ENCODE peak calls at places on chromosomes 1 and 21, in eight cellular contexts. One of them, this sample, is unnamed.

GRCh38 chr1:31760901-31761470 is 3.2 kb downstream of the ADGRB2 start:
- DNase-seq in AG04450: no peak
- DNase-seq in right lobe of liver: no peak
- DNase-seq in tibial artery: peak; percentile 49
- DNase-seq in cardiac fibroblast: peak; percentile 67
- DNase-seq in ascending aorta: peak; percentile 89
- DNase-seq in tibial nerve: no peak
- DNase-seq in PC-3: peak; percentile 80
- DNase-seq in this sample: peak; percentile 65

GRCh38 chr1:228307218-228308023 is 99.2 kb downstream of the TRIM11 start:
- DNase-seq in AG04450: no peak
- DNase-seq in right lobe of liver: peak; percentile 14
- DNase-seq in tibial artery: no peak
- DNase-seq in cardiac fibroblast: no peak
- DNase-seq in ascending aorta: peak; percentile 58
- DNase-seq in tibial nerve: no peak
- DNase-seq in PC-3: no peak
- DNase-seq in this sample: no peak

GRCh38 chr1:153533689-153534201 is 2.0 kb downstream of the S100A6 start:
- DNase-seq in AG04450: peak; percentile 51
- DNase-seq in right lobe of liver: no peak
- DNase-seq in tibial artery: peak; percentile 84
- DNase-seq in cardiac fibroblast: peak; percentile 82
- DNase-seq in ascending aorta: peak; percentile 87
- DNase-seq in tibial nerve: peak; percentile 43
- DNase-seq in PC-3: peak; percentile 97
- DNase-seq in this sample: peak; percentile 85

GRCh38 chr1:47181955-47182680 is 7.7 kb downstream of the PDZK1IP1 start:
- DNase-seq in AG04450: no peak
- DNase-seq in right lobe of liver: no peak
- DNase-seq in tibial artery: no peak
- DNase-seq in cardiac fibroblast: peak; percentile 58
- DNase-seq in ascending aorta: no peak
- DNase-seq in tibial nerve: no peak
- DNase-seq in PC-3: peak; percentile 34
- DNase-seq in this sample: peak; percentile 27

GRCh38 chr1:163796394-163796821 is 474.7 kb downstream of the NUF2 start:
- DNase-seq in AG04450: no peak
- DNase-seq in right lobe of liver: no peak
- DNase-seq in tibial artery: no peak
- DNase-seq in cardiac fibroblast: no peak
- DNase-seq in ascending aorta: no peak
- DNase-seq in tibial nerve: no peak
- DNase-seq in PC-3: peak; percentile 84
- DNase-seq in this sample: peak; percentile 17

GRCh38 chr1:3471356-3472087 is 17.1 kb downstream of the ARHGEF16 start:
- DNase-seq in AG04450: no peak
- DNase-seq in right lobe of liver: peak; percentile 60
- DNase-seq in tibial artery: no peak
- DNase-seq in cardiac fibroblast: peak; percentile 72
- DNase-seq in ascending aorta: no peak
- DNase-seq in tibial nerve: no peak
- DNase-seq in PC-3: no peak
- DNase-seq in this sample: peak; percentile 33

GRCh38 chr1:159960721-159961381 is 6.8 kb upstream of the SLAMF9 start:
- DNase-seq in AG04450: no peak
- DNase-seq in right lobe of liver: no peak
- DNase-seq in tibial artery: peak; percentile 83
- DNase-seq in cardiac fibroblast: peak; percentile 95
- DNase-seq in ascending aorta: peak; percentile 87
- DNase-seq in tibial nerve: peak; percentile 52
- DNase-seq in PC-3: peak; percentile 85
- DNase-seq in this sample: peak; percentile 95

GRCh38 chr1:50295553-50295952 is 127.7 kb downstream of the DMRTA2 start:
- DNase-seq in AG04450: no peak
- DNase-seq in right lobe of liver: no peak
- DNase-seq in tibial artery: no peak
- DNase-seq in cardiac fibroblast: no peak
- DNase-seq in ascending aorta: no peak
- DNase-seq in tibial nerve: no peak
- DNase-seq in PC-3: no peak
- DNase-seq in this sample: no peak

GRCh38 chr1:183689770-183690204 is 36.7 kb upstream of the APOBEC4 start:
- DNase-seq in AG04450: no peak
- DNase-seq in right lobe of liver: no peak
- DNase-seq in tibial artery: no peak
- DNase-seq in cardiac fibroblast: no peak
- DNase-seq in ascending aorta: no peak
- DNase-seq in tibial nerve: no peak
- DNase-seq in PC-3: no peak
- DNase-seq in this sample: no peak

GRCh38 chr1:116379057-116379630 is 6.1 kb downstream of the ATP1A1 start:
- DNase-seq in AG04450: no peak
- DNase-seq in right lobe of liver: no peak
- DNase-seq in tibial artery: no peak
- DNase-seq in cardiac fibroblast: no peak
- DNase-seq in ascending aorta: no peak
- DNase-seq in tibial nerve: no peak
- DNase-seq in PC-3: no peak
- DNase-seq in this sample: no peak
- H3K4me3 ChIP-seq in AG04450: no peak overlapping the region
- H3K4me3 ChIP-seq in right lobe of liver: no peak overlapping the region
- H3K4me3 ChIP-seq in tibial artery: no peak overlapping the region
- H3K4me3 ChIP-seq in cardiac fibroblast: no peak overlapping the region
- H3K4me3 ChIP-seq in ascending aorta: no peak overlapping the region
- H3K4me3 ChIP-seq in tibial nerve: no peak overlapping the region
- H3K4me3 ChIP-seq in PC-3: no peak overlapping the region
- H3K4me3 ChIP-seq in this sample: no peak overlapping the region

GRCh38 chr21:41024341-41025056 is 143.5 kb upstream of the BACE2 start:
- DNase-seq in AG04450: no peak
- DNase-seq in right lobe of liver: no peak
- DNase-seq in tibial artery: no peak
- DNase-seq in cardiac fibroblast: no peak
- DNase-seq in ascending aorta: no peak
- DNase-seq in tibial nerve: no peak
- DNase-seq in PC-3: no peak
- DNase-seq in this sample: no peak
- TF ChIP-seq CTCF in AG04450: no peak
- TF ChIP-seq CTCF in right lobe of liver: no peak
- TF ChIP-seq CTCF in tibial artery: no peak
- TF ChIP-seq CTCF in cardiac fibroblast: no peak
- TF ChIP-seq CTCF in ascending aorta: no peak
- TF ChIP-seq CTCF in tibial nerve: no peak
- TF ChIP-seq CTCF in PC-3: no peak
- TF ChIP-seq CTCF in this sample: no peak

GRCh38 chr1:11991969-11992676 is 11.9 kb downstream of the MFN2 start:
- DNase-seq in AG04450: no peak
- DNase-seq in right lobe of liver: peak; percentile 43
- DNase-seq in tibial artery: no peak
- DNase-seq in cardiac fibroblast: no peak
- DNase-seq in ascending aorta: no peak
- DNase-seq in tibial nerve: no peak
- DNase-seq in PC-3: no peak
- DNase-seq in this sample: no peak
- H3K4me3 ChIP-seq in AG04450: no peak overlapping the region
- H3K4me3 ChIP-seq in right lobe of liver: no peak overlapping the region
- H3K4me3 ChIP-seq in tibial artery: no peak overlapping the region
- H3K4me3 ChIP-seq in cardiac fibroblast: no peak overlapping the region
- H3K4me3 ChIP-seq in ascending aorta: no peak overlapping the region
- H3K4me3 ChIP-seq in tibial nerve: no peak overlapping the region
- H3K4me3 ChIP-seq in PC-3: no peak overlapping the region
- H3K4me3 ChIP-seq in this sample: no peak overlapping the region

DNA sequence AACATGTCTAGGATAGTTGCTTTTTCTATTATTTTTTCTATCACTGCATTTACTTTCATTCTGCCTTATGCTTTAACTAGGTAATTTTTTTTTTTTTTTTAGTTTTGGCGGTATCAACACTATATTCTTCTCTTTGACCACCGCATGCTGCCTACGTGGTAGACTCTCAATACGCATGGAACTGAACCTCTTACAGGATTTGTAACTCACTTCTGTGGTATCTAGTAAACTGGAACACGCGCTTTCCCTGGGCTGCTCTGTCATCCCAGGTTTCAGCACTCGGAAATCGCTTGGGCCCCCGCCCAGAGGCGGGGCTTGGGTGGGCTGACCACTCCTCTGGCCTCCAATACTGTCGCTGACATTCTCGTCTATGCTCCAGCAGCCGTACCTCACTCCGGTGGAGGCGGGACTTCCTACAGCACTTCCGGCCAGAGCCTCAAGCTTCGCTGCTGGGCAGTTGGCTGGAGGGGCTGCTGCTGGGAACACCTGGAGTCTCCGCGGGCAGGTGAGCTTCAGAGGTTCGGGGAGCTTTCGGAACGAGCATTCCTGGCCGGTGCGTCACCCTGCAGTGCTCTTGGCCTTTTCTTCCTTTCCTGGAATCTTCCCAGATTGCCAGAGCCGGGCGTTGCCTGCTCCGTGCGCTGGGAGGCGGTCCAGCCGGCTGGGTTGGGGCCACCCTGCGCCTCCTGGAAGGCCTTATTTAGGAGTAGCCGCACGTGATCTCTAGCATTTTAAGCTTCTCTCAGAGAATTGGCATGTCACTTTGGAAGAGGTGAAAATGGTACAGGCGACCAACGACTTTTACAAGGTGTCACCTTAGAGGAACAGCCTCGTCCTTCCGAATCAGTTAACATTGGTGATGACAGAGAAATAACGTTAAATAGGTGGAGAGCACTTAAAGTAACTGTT is at the start of gene TBCE:
- DNase-seq in AG04450: peak; percentile 89
- DNase-seq in right lobe of liver: peak; percentile 97
- DNase-seq in tibial artery: peak; percentile 97
- DNase-seq in cardiac fibroblast: peak; percentile 97
- DNase-seq in ascending aorta: peak; percentile 99
- DNase-seq in tibial nerve: peak; percentile 89
- DNase-seq in PC-3: peak; percentile 97
- DNase-seq in this sample: peak; percentile 95
- TF ChIP-seq CTCF in AG04450: peak; percentile 18
- TF ChIP-seq CTCF in right lobe of liver: no peak
- TF ChIP-seq CTCF in tibial artery: peak; percentile 15
- TF ChIP-seq CTCF in cardiac fibroblast: peak; percentile 43
- TF ChIP-seq CTCF in ascending aorta: peak; percentile 16
- TF ChIP-seq CTCF in tibial nerve: no peak
- TF ChIP-seq CTCF in PC-3: no peak
- TF ChIP-seq CTCF in this sample: peak; percentile 22

This sample was measured in AG10803.